ENCODE peak calls at places on chromosomes 6 and 20, in five cellular contexts. A is renal cortical epithelial cell, C is HL-60, Z is amygdala, M is hippocampal formation. S is an unnamed sample.

GRCh38 chr6:126888727-126889725 is 229.4 kb upstream of the RSPO3 start:
- DNase-seq in A (no peak), C (no peak), Z (no peak), M (no peak), S (no peak)

GRCh38 chr20:51424270-51425041 is 118.1 kb downstream of the NFATC2 start:
- DNase-seq in A (no peak), C (no peak), Z (no peak), M (no peak), S (no peak)

GRCh38 chr6:169622618-169623017 is 79.2 kb downstream of the WDR27 start:
- DNase-seq in A (peak), C (peak), Z (no peak), M (no peak), S (no peak)

GRCh38 chr6:147448212-147448611 is 60.3 kb upstream of the SAMD5 start:
- DNase-seq in A (peak), C (no peak), Z (no peak), M (no peak), S (no peak)

GRCh38 chr6:26057899-26058298 is 29.3 kb upstream of the HFE start:
- DNase-seq in A (no peak), C (no peak), Z (no peak), M (no peak), S (no peak)

GRCh38 chr20:56574531-56575142 is 41.6 kb downstream of the FAM209B start:
- DNase-seq in A (no peak), C (no peak), Z (no peak), M (no peak), S (no peak)

GRCh38 chr6:120844084-120844483 is 490.2 kb downstream of the TBC1D32 start:
- DNase-seq in A (no peak), C (no peak), Z (no peak), M (no peak), S (no peak)

GRCh38 chr20:51931321-51931720 is 129.0 kb upstream of the SALL4 start:
- DNase-seq in A (no peak), C (no peak), Z (no peak), M (no peak), S (no peak)

GRCh38 chr6:166330612-166331011 is 11.7 kb downstream of the SFT2D1 start:
- DNase-seq in A (peak), C (no peak), Z (peak), M (peak), S (peak)

GRCh38 chr20:24117386-24117785 is 128.8 kb upstream of the GGTLC1 start:
- DNase-seq in A (no peak), C (no peak), Z (no peak), M (no peak), S (no peak)

GRCh38 chr20:50351541-50351940 is 158.6 kb upstream of the PTPN1 start:
- DNase-seq in A (no peak), C (no peak), Z (no peak), M (no peak), S (no peak)

GRCh38 chr6:107543088-107543487 is 53.2 kb downstream of the SOBP start:
- DNase-seq in A (no peak), C (no peak), Z (no peak), M (no peak), S (no peak)

GRCh38 chr6:124393536-124393935 is 568.7 kb upstream of the RNF217 start:
- DNase-seq in A (no peak), C (no peak), Z (no peak), M (no peak), S (no peak)

GRCh38 chr20:63290677-63291472 is 2.1 kb upstream of the COL20A1 start:
- DNase-seq in A (peak), C (no peak), Z (no peak), M (no peak), S (no peak)

GRCh38 chr6:10434235-10434634 is 19.4 kb upstream of the TFAP2A start:
- DNase-seq in A (no peak), C (no peak), Z (no peak), M (no peak), S (no peak)

GRCh38 chr6:25017932-25018581 is 82.3 kb upstream of the RIPOR2 start:
- DNase-seq in A (peak), C (no peak), Z (no peak), M (no peak), S (no peak)

GRCh38 chr20:50040432-50041237 is 57.9 kb downstream of the SNAI1 start:
- DNase-seq in A (no peak), C (no peak), Z (no peak), M (no peak), S (no peak)

GRCh38 chr20:6766433-6766832 is 1.1 kb upstream of the BMP2 start:
- DNase-seq in A (no peak), C (no peak), Z (no peak), M (no peak), S (no peak)

GRCh38 chr20:41050361-41051019 is 21.9 kb downstream of the TOP1 start:
- DNase-seq in A (no peak), C (no peak), Z (no peak), M (no peak), S (no peak)

GRCh38 chr6:150063640-150064039 is 5.3 kb downstream of the ULBP3 start:
- DNase-seq in A (no peak), C (no peak), Z (no peak), M (no peak), S (no peak)

GRCh38 chr6:24504642-24505586 is 10.1 kb downstream of the ALDH5A1 start:
- DNase-seq in A (no peak), C (no peak), Z (no peak), M (no peak), S (no peak)

GRCh38 chr6:15017803-15018202 is 228.1 kb upstream of the JARID2 start:
- DNase-seq in A (no peak), C (no peak), Z (no peak), M (no peak), S (no peak)

GRCh38 chr20:57432874-57433491 is 41.8 kb downstream of the RBM38 start:
- DNase-seq in A (no peak), C (peak), Z (no peak), M (peak), S (no peak)

GRCh38 chr6:2783188-2783957 is 18.2 kb downstream of the WRNIP1 start:
- DNase-seq in A (no peak), C (no peak), Z (no peak), M (no peak), S (no peak)

GRCh38 chr20:60240986-60241385 is 282.8 kb downstream of the CDH26 start:
- DNase-seq in A (no peak), C (no peak), Z (no peak), M (no peak), S (no peak)

GRCh38 chr6:32609731-32610640 is 20.3 kb upstream of the HLA-DRB1 start:
- DNase-seq in A (peak), C (peak), Z (no peak), M (peak), S (no peak)

GRCh38 chr6:113636357-113636824 is 220.8 kb upstream of the MARCKS start:
- DNase-seq in A (peak), C (no peak), Z (no peak), M (no peak), S (no peak)

GRCh38 chr6:115514656-115515055 is 546.0 kb downstream of the FRK start:
- DNase-seq in A (no peak), C (no peak), Z (no peak), M (no peak), S (no peak)

GRCh38 chr20:20480689-20481088 is 112.8 kb downstream of the INSM1 start:
- DNase-seq in A (peak), C (peak), Z (no peak), M (no peak), S (no peak)

GRCh38 chr6:16505711-16506362 is 255.4 kb downstream of the ATXN1 start:
- DNase-seq in A (no peak), C (no peak), Z (no peak), M (no peak), S (no peak)

GRCh38 chr6:45577836-45578504 is 200.2 kb upstream of the SUPT3H start:
- DNase-seq in A (peak), C (no peak), Z (no peak), M (no peak), S (no peak)

GRCh38 chr6:140071601-140072062 is 697.2 kb upstream of the CITED2 start:
- DNase-seq in A (peak), C (no peak), Z (no peak), M (no peak), S (no peak)

GRCh38 chr6:36626636-36627035 is 32.5 kb downstream of the SRSF3 start:
- DNase-seq in A (no peak), C (no peak), Z (no peak), M (no peak), S (no peak)

GRCh38 chr20:60921021-60921622 is 330.9 kb upstream of the CDH4 start:
- DNase-seq in A (no peak), C (no peak), Z (no peak), M (no peak), S (peak)

GRCh38 chr20:32056708-32057491 is 4.9 kb downstream of the HCK start:
- DNase-seq in A (no peak), C (no peak), Z (no peak), M (no peak), S (no peak)

GRCh38 chr6:32826996-32827395 is 10.2 kb upstream of the HLA-DOB start:
- DNase-seq in A (no peak), C (no peak), Z (no peak), M (no peak), S (no peak)

GRCh38 chr6:116895935-116896334 is 18.9 kb downstream of the RFX6 start:
- DNase-seq in A (no peak), C (no peak), Z (no peak), M (no peak), S (no peak)

S was measured in substantia nigra.